ENCODE peak calls at places on chromosomes 13 and 19, in four cellular contexts. B, I, A and M are unnamed samples.
A peak's percentile ranks its signal among the peaks of the same experiment; 100 is the strongest.

GRCh38 chr13:59906413-59907027 is 257.2 kb downstream of the DIAPH3 start:
- DNase-seq in A (no peak), B (no peak), I (no peak), M (no peak)

GRCh38 chr13:109123971-109124370 is 494.6 kb downstream of the MYO16 start:
- DNase-seq in A (no peak), I (no peak), B (no peak), M (no peak)

GRCh38 chr13:112062619-112063308 is 4.2 kb upstream of the SOX1 start:
- DNase-seq in A (no peak), I (no peak), B (peak; percentile 11), M (no peak)

GRCh38 chr13:46355906-46356305 is 31.1 kb downstream of the RUBCNL start:
- DNase-seq in I (no peak), B (no peak), A (no peak), M (no peak)

GRCh38 chr19:29886535-29886934 is 55.5 kb upstream of the URI1 start:
- DNase-seq in A (no peak), B (no peak), I (no peak), M (no peak)

GRCh38 chr13:37706041-37706440 is 107.5 kb upstream of the POSTN start:
- DNase-seq in B (no peak), A (no peak), I (no peak), M (no peak)

GRCh38 chr19:38888876-38889275 is 10.5 kb downstream of the SIRT2 start:
- DNase-seq in A (no peak), B (no peak), I (no peak), M (no peak)

GRCh38 chr13:98869408-98870090 is 108.3 kb downstream of the DOCK9 start:
- DNase-seq in I (no peak), B (peak; percentile 12), A (no peak), M (no peak)

GRCh38 chr13:114161644-114162532 is 17.2 kb upstream of the CFAP97D2 start:
- DNase-seq in A (no peak), B (no peak), I (no peak), M (peak; percentile 17)

GRCh38 chr13:99215466-99215865 is 14.8 kb downstream of the UBAC2 start:
- DNase-seq in A (no peak), B (no peak), I (no peak), M (no peak)

GRCh38 chr19:11324079-11324661 is 15.3 kb downstream of the RAB3D start:
- DNase-seq in A (peak; percentile 58), I (peak; percentile 71), B (no peak), M (peak; percentile 100)

GRCh38 chr19:31826325-31826724 is 477.1 kb upstream of the TSHZ3 start:
- DNase-seq in B (no peak), A (no peak), I (no peak), M (no peak)

GRCh38 chr19:14150041-14150769 is 13.8 kb upstream of the ASF1B start:
- DNase-seq in B (no peak), A (peak; percentile 56), I (no peak), M (no peak)

GRCh38 chr13:24627864-24628418 is 52.3 kb upstream of the ATP12A start:
- DNase-seq in I (no peak), B (peak; percentile 13), A (no peak), M (no peak)

GRCh38 chr19:8311461-8312260 is 3.5 kb upstream of the CD320 start:
- DNase-seq in A (no peak), I (no peak), B (peak; percentile 23), M (no peak)

GRCh38 chr13:65597839-65598818 is 1632.0 kb downstream of the PCDH9 start:
- DNase-seq in B (no peak), I (no peak), A (no peak), M (no peak)

GRCh38 chr13:65605386-65605785 is 1624.8 kb downstream of the PCDH9 start:
- DNase-seq in B (no peak), I (no peak), A (no peak), M (no peak)

GRCh38 chr13:65595881-65596280 is 1634.3 kb downstream of the PCDH9 start:
- DNase-seq in B (no peak), I (no peak), A (no peak), M (no peak)

GRCh38 chr13:65603160-65603559 is 1627.0 kb downstream of the PCDH9 start:
- DNase-seq in B (no peak), I (no peak), A (no peak), M (no peak)

DNA sequence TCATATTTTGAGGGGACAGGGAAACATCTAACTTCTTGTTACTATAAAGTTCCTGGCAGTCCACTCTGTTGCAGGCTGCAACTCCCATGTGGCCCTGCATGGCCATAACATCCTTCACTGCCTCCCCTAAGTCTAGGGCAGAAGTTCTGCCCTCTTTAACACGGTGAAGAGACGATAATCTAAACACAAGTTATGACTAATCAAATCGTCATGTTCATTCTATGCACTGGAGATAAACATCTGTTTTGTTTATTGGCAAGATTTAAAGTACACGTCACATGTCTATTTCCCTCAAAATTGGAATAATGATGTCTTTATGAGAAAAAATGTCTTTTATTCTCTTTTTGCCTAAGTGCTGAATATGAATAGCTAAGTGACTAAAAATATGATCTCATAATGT is 1629.4 kb downstream of the PCDH9 start:
- DNase-seq in I (no peak), A (no peak), B (no peak), M (no peak)
- TF ChIP-seq SPI1 in I (no peak), A (no peak), B (no peak), M (no peak)

DNA sequence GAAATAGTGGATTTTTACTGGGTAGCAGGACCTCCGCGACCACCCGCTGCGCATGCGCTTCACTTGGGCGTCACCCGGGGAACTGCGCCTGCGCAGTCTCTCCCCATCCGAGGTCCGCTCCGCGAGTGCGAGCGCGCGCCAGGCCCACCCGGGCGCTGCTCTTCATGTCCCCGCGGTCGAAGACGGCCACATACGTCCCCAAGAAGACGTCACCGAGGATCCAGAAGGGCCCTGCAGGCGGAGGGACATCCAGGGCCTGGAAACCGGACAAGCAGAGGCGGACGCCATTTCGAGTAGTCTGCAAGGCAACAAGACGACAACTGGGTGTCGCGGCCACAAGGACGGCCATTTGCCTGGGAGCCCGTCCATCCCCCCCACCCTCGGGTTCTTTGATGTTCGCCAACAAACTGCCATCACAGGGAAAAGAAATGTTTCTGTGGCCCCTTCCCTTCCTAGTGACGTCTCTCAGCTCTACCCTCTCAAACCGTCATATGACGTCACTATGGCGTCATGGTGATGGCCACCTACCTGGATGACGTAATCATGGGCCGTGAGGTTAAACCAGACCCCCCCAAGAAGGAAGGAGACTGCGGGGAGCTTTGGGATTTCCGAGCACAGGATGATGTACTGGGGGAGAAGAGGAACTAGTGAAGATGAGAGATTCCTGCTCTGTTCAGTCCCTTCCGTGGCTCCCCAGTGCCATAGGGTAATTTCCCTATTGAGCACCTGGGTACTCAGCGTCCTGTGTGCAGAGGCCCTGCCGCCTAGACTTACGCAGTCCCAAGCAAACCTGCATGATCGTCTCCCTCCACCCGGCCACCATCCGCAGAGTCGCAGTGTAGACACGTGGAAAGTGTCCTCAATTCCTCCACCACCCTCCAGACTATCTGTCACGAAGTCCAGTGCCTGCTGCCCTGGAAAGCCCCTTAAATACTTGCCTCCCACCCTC is 6.7 kb downstream of the NAPSA start:
- DNase-seq in I (peak; percentile 48), B (peak; percentile 96), A (peak; percentile 73), M (no peak)
- TF ChIP-seq SPI1 in I (no peak), B (no peak), A (no peak), M (no peak)

DNA sequence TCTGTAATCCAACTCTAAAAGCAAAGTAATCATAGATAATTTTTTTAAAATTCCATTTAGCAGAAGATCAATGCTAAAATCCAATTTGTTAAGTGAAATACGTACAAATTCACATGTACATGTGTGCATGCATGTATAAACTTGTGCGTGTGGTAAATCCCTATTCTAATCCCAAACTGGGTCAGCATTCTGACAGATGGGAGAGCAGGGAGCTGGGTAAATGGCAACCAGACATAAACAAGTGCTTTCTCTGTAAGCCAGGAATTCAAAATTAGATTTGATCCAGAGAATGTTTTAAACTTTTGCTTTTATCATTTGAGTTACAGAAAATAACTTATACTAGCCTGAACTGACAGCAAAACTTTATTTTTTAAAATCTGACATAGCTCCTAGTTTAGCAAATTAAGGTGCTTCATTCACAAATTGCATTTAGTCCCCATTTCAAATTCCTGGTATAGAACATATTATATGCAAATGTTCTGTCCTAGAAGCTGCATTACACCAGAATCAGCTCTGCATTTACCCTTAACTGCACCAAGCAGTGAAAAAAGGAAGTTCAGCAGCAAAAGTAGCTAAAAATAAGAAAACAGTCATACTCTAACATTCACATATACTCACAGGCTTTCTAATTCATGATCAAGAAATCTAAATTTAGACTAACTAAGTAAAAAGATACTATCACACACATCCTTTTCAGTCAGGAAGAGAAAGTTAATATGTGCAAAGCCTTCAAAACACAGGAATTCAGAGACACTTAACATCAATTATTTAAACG is 32.6 kb downstream of the UBL3 start:
- DNase-seq in B (no peak), I (peak; percentile 69), A (no peak), M (peak; percentile 3)
- TF ChIP-seq SPI1 in B (no peak), I (peak; percentile 43), A (peak; percentile 64), M (peak; percentile 39)

DNA sequence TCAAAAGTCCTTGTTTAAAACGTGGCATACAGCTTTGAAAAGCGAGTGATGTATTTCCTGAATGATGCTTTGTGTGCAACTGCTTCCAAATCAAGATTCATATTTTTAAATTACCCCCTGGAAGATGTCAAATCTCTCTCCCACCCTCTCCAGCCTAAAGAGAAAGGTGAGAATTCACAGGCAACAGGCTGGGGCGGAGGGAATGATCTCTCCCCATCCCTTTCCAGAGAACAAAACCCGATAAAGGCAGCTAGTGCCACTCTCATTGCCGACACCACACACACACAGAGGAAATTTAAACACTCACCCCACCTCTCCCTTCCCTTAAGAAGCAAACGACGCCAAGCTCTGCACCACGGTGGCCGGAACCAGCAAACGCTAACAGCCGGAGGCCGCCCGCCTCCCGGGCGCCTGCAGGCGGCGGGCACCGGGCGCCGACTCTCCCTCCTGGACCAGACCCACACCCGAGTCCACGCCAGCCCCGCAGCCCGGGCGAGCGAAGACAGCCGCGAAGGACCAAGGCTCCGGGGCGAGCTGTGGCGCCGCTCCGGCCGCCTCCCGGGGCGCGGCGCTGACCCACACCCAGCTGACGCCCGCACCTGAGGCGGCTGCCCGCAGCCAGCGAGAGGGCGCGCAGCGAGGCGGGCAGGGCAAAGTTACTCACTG is 485 bp downstream of the LNX2 start:
- DNase-seq in I (no peak), A (peak; percentile 37), B (no peak), M (no peak)
- TF ChIP-seq SPI1 in I (no peak), A (no peak), B (no peak), M (no peak)

GRCh38 chr13:20960663-20961309 is 58.2 kb upstream of the XPO4 start:
- DNase-seq in B (no peak), A (no peak), I (no peak), M (no peak)
- TF ChIP-seq SPI1 in B (no peak), A (no peak), I (no peak), M (no peak)

GRCh38 chr19:15812059-15812722 is 3.3 kb downstream of the OR10H1 start:
- DNase-seq in A (no peak), I (no peak), B (no peak), M (peak; percentile 43)

GRCh38 chr19:15815306-15815705 is at the start of gene OR10H1:
- DNase-seq in A (no peak), B (no peak), I (no peak), M (no peak)

GRCh38 chr19:15813916-15814315 is 1.5 kb downstream of the OR10H1 start:
- DNase-seq in B (no peak), A (no peak), I (no peak), M (no peak)

GRCh38 chr19:15811476-15811875 is 4.0 kb downstream of the OR10H1 start:
- DNase-seq in A (no peak), I (no peak), B (no peak), M (no peak)

GRCh38 chr19:15810335-15810734 is 5.1 kb downstream of the OR10H1 start:
- DNase-seq in I (no peak), B (peak; percentile 44), A (no peak), M (peak; percentile 1)
- TF ChIP-seq SPI1 in I (no peak), B (no peak), A (no peak), M (no peak)